ENCODE peak calls at places on chromosome 3, in eight cellular contexts. C is brain microvascular endothelial cell, Y is NB4, V is left ventricle myocardium inferior, P is heart left ventricle, I is neural progenitor cell, J is AG10803, E is GM12865. L is an unnamed sample.

GRCh38 chr3:12935023-12935860 is 93.9 kb upstream of the RPL32 start:
- DNase-seq in P (no peak), Y (no peak), V (no peak), C (peak), E (no peak), I (no peak), J (no peak), L (no peak)

GRCh38 chr3:48435774-48436476 is 4.0 kb downstream of the CCDC51 start:
- DNase-seq in C (peak), J (peak), I (peak), P (peak), Y (peak), V (peak), E (peak), L (peak)

GRCh38 chr3:127536818-127537810 is 53.4 kb downstream of the TPRA1 start:
- DNase-seq in P (no peak), E (no peak), V (no peak), Y (no peak), C (no peak), I (peak), J (no peak), L (no peak)

GRCh38 chr3:9226326-9226725 is 23.1 kb downstream of the SRGAP3 start:
- DNase-seq in V (no peak), I (no peak), C (peak), E (no peak), P (no peak), J (peak), Y (no peak), L (peak)

GRCh38 chr3:187728930-187729583 is 16.2 kb downstream of the BCL6 start:
- DNase-seq in Y (no peak), V (no peak), J (no peak), I (no peak), P (no peak), C (no peak), E (no peak), L (no peak)

GRCh38 chr3:102662223-102662622 is 227.4 kb downstream of the ZPLD1 start:
- DNase-seq in Y (no peak), P (no peak), C (no peak), J (no peak), V (no peak), I (no peak), E (no peak), L (no peak)

GRCh38 chr3:133937061-133937686 is 41.5 kb upstream of the RAB6B start:
- DNase-seq in Y (no peak), P (no peak), C (no peak), V (no peak), J (no peak), E (no peak), I (no peak), L (no peak)

GRCh38 chr3:139574026-139574947 is 34.7 kb upstream of the RBP1 start:
- DNase-seq in I (no peak), P (peak), V (peak), C (no peak), J (no peak), Y (no peak), E (no peak), L (no peak)

GRCh38 chr3:194250104-194251002 is 100.8 kb downstream of the CPN2 start:
- DNase-seq in C (no peak), P (peak), E (no peak), Y (no peak), I (no peak), J (peak), V (peak), L (peak)

GRCh38 chr3:192899540-192899982 is 18.1 kb downstream of the MB21D2 start:
- DNase-seq in C (peak), I (no peak), V (no peak), P (no peak), E (peak), Y (no peak), J (peak), L (peak)

GRCh38 chr3:177144922-177145321 is 52.4 kb downstream of the TBL1XR1 start:
- DNase-seq in J (no peak), I (no peak), C (no peak), E (peak), Y (no peak), P (no peak), V (no peak), L (no peak)

GRCh38 chr3:110253794-110254193 is 817.8 kb upstream of the NECTIN3 start:
- DNase-seq in V (no peak), E (no peak), J (no peak), I (no peak), Y (no peak), C (no peak), P (no peak), L (no peak)

GRCh38 chr3:172187511-172187910 is 148.1 kb downstream of the FNDC3B start:
- DNase-seq in I (no peak), C (no peak), E (no peak), V (no peak), Y (no peak), P (no peak), J (no peak), L (no peak)

GRCh38 chr3:114155370-114155821 is 23.5 kb downstream of the DRD3 start:
- DNase-seq in P (no peak), Y (peak), V (peak), C (peak), E (peak), J (peak), I (peak), L (no peak)

GRCh38 chr3:42906085-42906904 is at the start of gene ZNF662:
- DNase-seq in P (peak), Y (no peak), J (peak), E (no peak), V (peak), C (no peak), I (no peak), L (no peak)
- H3K4me3 ChIP-seq in P (peak), Y (no peak), J (peak), E (no peak), V (peak), C (peak), I (no peak), L (peak)

GRCh38 chr3:101117981-101118380 is 124.8 kb upstream of the ABI3BP start:
- DNase-seq in Y (no peak), J (peak), I (no peak), P (no peak), E (no peak), C (peak), V (no peak), L (no peak)
- TF ChIP-seq CTCF in Y (no peak), J (no peak), I (no peak), P (no peak), E (no peak), C (no peak), V (no peak), L (no peak)

DNA sequence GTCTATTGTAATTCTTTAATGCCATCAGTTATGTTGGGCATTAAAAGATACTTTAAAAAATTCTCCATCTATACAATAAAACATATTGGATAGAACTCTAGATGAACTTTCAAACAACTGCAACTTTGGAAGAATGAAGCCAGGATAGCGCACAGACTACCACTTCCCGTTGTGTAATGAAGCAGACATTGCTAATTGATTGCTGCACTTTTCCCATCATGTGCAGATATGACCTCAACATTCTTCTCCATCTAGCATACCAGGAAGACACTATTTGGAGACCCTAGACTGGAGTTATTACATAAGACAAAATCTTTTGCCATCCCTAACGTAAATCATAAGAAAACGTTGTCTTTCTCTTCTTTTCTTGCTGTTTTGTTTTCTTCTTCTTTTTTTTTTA is 75.0 kb downstream of the EDEM1 start:
- DNase-seq in I (no peak), Y (no peak), E (no peak), P (no peak), C (no peak), V (no peak), J (no peak), L (no peak)
- H3K4me3 ChIP-seq in I (no peak), Y (no peak), E (no peak), P (no peak), C (no peak), V (no peak), J (no peak), L (no peak)

DNA sequence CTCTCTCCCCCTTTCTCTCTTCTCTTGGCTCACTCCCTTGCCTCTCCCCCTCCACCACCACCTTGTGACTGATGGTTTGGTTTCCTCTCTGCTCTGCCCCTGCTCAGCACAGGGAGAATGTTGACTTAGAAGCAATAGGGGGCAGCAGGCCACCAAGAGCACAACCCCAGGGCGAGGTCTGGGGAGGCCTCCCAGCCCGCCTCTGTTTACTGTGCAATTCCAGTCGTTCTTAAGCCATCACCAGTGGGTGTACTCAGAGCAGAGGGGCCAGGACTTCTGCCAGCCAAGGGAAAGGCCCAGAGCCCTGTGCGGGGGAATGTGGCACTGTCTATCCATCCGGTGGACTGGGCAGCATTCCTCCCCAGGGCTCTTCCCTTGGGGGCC is 5.7 kb upstream of the APEH start:
- DNase-seq in P (no peak), I (no peak), C (no peak), Y (peak), V (no peak), J (no peak), E (no peak), L (no peak)
- TF ChIP-seq CTCF in P (no peak), I (no peak), C (no peak), Y (no peak), V (no peak), J (no peak), E (no peak), L (no peak)

DNA sequence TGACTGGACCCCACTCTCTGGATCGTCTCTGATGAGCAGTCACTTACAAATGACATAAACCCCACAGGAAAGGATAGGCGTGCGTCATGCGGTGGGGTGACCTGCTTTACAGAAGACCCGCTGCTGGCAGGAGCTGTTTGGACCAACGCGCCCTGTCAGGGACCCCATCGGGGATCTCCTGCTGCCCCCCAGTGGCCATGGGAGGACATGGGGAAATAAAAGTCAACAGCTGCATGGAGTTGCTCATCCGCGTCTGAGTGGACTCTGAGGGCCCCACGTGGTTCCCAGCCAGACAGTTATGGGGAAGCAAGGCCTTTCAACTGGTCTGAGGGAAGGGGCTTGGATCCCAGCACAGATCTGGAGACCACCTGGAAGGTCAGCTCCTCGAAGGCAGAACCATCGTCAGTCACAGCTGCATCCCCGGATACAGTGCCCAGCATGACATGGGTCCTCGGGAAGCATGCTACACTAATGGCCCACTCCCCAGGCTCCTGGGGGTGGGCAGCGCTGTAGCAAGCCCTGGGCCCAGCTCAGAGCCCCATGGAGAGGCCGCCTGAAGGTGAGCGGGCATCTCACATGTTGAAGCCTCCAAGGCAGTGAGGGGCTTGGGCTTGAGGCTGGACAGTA is 32.1 kb downstream of the PTH1R start:
- DNase-seq in J (peak), Y (peak), E (peak), V (peak), C (peak), I (peak), P (peak), L (peak)
- H3K4me3 ChIP-seq in J (no peak), Y (no peak), E (no peak), V (peak), C (no peak), I (no peak), P (no peak), L (no peak)

GRCh38 chr3:167714871-167715270 is 19.8 kb downstream of the PDCD10 start:
- DNase-seq in V (no peak), E (no peak), J (no peak), I (no peak), Y (no peak), C (no peak), P (no peak), L (no peak)
- TF ChIP-seq CTCF in V (no peak), E (no peak), J (no peak), I (no peak), Y (no peak), C (no peak), P (no peak), L (no peak)

GRCh38 chr3:155083313-155083905 is 3.3 kb downstream of the MME start:
- DNase-seq in P (no peak), E (no peak), J (no peak), V (no peak), C (no peak), Y (no peak), I (no peak), L (no peak)
- H3K4me3 ChIP-seq in P (no peak), E (no peak), J (no peak), V (no peak), C (no peak), Y (no peak), I (no peak), L (no peak)